ENCODE peak calls at places on chromosome 9, in nine cellular contexts. W, C, K, Z, G, L, S, J and D are unnamed samples.

GRCh38 chr9:129317179-129318011 is 139.3 kb upstream of the IER5L start:
- DNase-seq in K (no peak), S (no peak), Z (peak), L (peak), J (no peak), C (peak), W (no peak), G (no peak), D (peak)

GRCh38 chr9:92275541-92275940 is 18.0 kb downstream of the IARS1 start:
- DNase-seq in G (no peak), W (no peak), Z (no peak), S (no peak), L (no peak), K (no peak), C (no peak), J (no peak), D (no peak)

GRCh38 chr9:16064701-16065230 is 511.9 kb downstream of the CCDC171 start:
- DNase-seq in S (no peak), C (no peak), W (no peak), L (no peak), K (no peak), G (no peak), Z (no peak), J (no peak), D (no peak)

GRCh38 chr9:112059145-112059979 is 115.7 kb downstream of the SUSD1 start:
- DNase-seq in C (no peak), J (no peak), W (no peak), Z (no peak), S (no peak), K (no peak), G (peak), L (peak), D (peak)

GRCh38 chr9:68740561-68740960 is 35.5 kb downstream of the PIP5K1B start:
- DNase-seq in G (no peak), S (no peak), Z (no peak), W (no peak), L (no peak), C (no peak), J (no peak), K (peak), D (no peak)

GRCh38 chr9:130185494-130186005 is 13.3 kb downstream of the NCS1 start:
- DNase-seq in G (no peak), L (peak), K (no peak), Z (no peak), W (no peak), S (no peak), C (no peak), J (no peak), D (no peak)

GRCh38 chr9:37787059-37787458 is 2.2 kb upstream of the EXOSC3 start:
- DNase-seq in K (no peak), S (no peak), L (no peak), J (no peak), C (no peak), W (no peak), G (no peak), Z (no peak), D (peak)

GRCh38 chr9:127451681-127452480 is 571 bp downstream of the LRSAM1 start:
- DNase-seq in G (no peak), W (no peak), Z (peak), L (peak), C (peak), S (peak), J (peak), K (peak), D (no peak)

DNA sequence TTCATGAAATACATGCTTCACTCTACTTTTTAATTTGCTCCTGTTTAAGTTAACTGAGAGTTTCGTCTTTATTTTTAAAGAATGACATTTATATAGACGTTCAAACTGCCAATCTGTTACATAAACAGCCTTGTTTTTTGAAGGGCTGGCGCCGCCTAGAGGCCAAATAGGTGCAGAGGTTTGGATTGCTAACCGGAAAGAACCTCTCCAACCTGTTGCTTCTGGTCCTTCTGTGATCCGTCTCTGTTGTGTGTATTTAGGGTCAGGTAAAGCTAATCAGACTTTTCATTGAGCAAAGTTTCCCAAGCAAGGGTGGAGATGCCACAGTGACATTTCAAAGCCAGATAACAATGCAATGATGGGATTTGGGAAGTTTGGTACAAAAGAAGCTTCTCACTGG is 39.5 kb upstream of the GLIS3 start:
- DNase-seq in W (peak), Z (peak), L (peak), G (peak), S (peak), J (peak), K (peak), C (peak), D (peak)
- TF ChIP-seq CTCF in W (peak), Z (peak), L (peak), G (peak), S (peak), J (peak), K (peak), C (peak), D (peak)

DNA sequence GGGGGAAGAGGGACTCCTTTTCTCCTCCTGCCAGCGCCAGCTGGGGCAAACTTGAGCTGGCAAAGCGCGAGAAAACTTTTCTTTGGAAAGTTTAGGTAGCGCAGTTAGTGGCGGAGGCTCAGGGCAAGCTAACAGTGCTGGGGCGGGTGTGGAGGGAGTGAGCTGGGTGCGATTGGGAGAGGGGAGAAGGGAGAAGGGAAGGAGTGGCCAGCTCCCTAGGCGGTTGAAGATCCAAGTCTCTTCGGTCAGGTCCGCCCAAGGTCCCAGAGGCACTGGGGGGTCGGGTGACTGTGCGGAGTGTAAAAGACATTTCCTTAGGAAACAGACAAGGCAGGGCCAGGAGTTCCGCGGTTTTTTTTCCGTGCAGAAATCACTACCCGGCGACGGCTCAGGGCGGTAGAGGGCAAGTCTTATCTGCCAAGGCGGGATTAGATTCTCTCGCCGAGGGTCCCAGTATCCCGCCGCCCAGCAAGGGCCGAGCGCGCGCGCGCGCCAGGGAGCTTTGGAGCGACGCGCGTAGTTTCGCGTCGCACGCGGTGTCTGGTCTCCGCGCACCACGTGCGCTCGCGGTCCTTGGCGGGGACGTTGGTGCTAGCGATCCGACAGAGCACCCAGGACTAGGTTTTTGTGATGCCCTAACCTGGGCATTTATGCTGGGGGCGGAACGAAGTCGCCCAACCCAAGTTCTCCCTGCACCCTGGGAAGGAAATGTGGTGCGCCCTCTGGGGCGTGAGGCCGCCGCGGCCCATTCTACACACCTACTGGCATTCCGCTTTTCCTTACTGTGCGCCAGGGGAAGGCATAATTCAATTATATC is 33.7 kb upstream of the NFIB start:
- DNase-seq in K (no peak), Z (peak), G (no peak), W (no peak), C (peak), S (no peak), J (peak), L (peak), D (peak)
- TF ChIP-seq CTCF in K (peak), Z (no peak), G (no peak), W (no peak), C (no peak), S (no peak), J (no peak), L (peak), D (no peak)

GRCh38 chr9:34426340-34427074 is 31.9 kb downstream of the FAM219A start:
- DNase-seq in S (no peak), K (no peak), J (no peak), G (no peak), Z (no peak), L (no peak), W (no peak), C (no peak), D (no peak)

GRCh38 chr9:34431661-34432060 is 26.7 kb downstream of the FAM219A start:
- DNase-seq in J (no peak), L (no peak), G (no peak), Z (no peak), C (no peak), S (no peak), W (no peak), K (no peak), D (no peak)

GRCh38 chr9:34428325-34428958 is 29.9 kb downstream of the FAM219A start:
- DNase-seq in J (no peak), K (no peak), C (no peak), Z (no peak), L (peak), G (no peak), W (no peak), S (no peak), D (no peak)

GRCh38 chr9:34430843-34431437 is 27.4 kb downstream of the FAM219A start:
- DNase-seq in Z (peak), K (peak), C (peak), W (peak), G (peak), L (peak), S (no peak), J (peak), D (peak)
- TF ChIP-seq CTCF in Z (no peak), K (no peak), C (no peak), W (no peak), G (no peak), L (no peak), S (no peak), J (no peak), D (no peak)

GRCh38 chr9:2417730-2418129 is 203.9 kb upstream of the VLDLR start:
- DNase-seq in L (no peak), S (no peak), Z (no peak), W (no peak), J (no peak), G (no peak), C (no peak), K (no peak), D (no peak)

GRCh38 chr9:2415326-2415725 is 206.3 kb upstream of the VLDLR start:
- DNase-seq in L (no peak), W (no peak), Z (no peak), J (no peak), S (no peak), G (no peak), K (no peak), C (no peak), D (no peak)

GRCh38 chr9:2414465-2414864 is 207.1 kb upstream of the VLDLR start:
- DNase-seq in J (no peak), K (no peak), L (peak), S (no peak), G (no peak), W (no peak), Z (no peak), C (no peak), D (peak)

GRCh38 chr9:2420488-2421056 is 201.0 kb upstream of the VLDLR start:
- DNase-seq in W (no peak), S (no peak), J (no peak), K (no peak), G (no peak), L (no peak), C (no peak), Z (no peak), D (no peak)

GRCh38 chr9:2418619-2419018 is 203.0 kb upstream of the VLDLR start:
- DNase-seq in S (no peak), G (no peak), J (no peak), W (no peak), L (peak), K (no peak), C (peak), Z (no peak), D (peak)
- TF ChIP-seq CTCF in S (no peak), G (no peak), J (no peak), W (no peak), L (no peak), K (no peak), C (no peak), Z (no peak), D (no peak)

DNA sequence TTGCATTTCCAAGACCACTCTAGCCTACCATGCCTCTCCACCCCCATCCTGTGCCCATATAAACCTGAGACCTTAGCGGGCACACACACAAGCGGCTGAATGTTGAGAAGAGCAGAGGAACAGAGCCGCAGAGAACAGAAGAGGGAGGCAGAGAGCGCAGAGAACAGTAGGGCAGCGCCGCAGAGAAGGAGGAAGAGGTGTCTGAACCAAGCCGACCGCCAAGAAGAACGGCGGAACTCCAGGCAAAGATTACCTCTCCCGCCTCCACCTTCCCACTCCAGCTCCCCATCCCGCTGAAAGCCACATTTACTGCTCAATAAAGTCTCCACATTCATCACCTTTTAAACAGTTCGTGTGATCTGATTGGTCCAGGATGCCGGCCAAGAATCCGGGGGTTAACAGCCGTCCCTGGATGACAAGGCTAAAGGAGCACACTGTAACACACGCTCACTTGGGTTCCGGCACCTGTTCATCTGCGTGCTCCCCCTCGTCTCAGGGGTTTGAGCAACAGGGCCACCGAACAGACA is 33.2 kb downstream of the GRIN3A start:
- DNase-seq in G (no peak), S (peak), J (peak), K (peak), L (no peak), Z (no peak), C (no peak), W (peak), D (peak)
- TF ChIP-seq CTCF in G (peak), S (no peak), J (peak), K (no peak), L (no peak), Z (no peak), C (no peak), W (no peak), D (no peak)

DNA sequence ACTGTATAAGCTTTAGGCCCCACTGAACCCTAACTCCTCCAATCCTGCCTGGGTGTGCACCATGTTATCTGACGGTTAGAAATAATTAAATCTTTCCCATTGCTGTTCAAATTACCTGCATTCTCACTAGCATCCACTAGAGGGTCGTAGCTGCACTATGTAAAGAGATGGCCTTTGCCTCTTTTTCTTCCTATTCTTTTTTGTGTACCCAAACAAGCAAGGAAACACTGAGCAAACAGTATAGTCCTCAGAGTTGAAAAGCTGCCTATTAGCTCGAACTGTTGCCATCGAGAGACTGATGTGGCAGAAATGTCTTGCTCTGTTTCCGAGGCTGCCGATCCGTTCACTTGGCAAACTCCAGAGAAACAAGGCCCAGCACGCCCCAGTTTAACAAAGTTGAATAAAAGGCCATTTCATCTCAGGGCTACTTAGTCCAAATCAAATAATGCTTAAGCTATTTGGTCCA is 163.8 kb upstream of the TRPM3 start:
- DNase-seq in C (no peak), K (peak), G (peak), L (peak), J (peak), S (peak), Z (no peak), W (no peak), D (peak)
- TF ChIP-seq CTCF in C (peak), K (peak), G (peak), L (peak), J (peak), S (peak), Z (peak), W (peak), D (peak)

DNA sequence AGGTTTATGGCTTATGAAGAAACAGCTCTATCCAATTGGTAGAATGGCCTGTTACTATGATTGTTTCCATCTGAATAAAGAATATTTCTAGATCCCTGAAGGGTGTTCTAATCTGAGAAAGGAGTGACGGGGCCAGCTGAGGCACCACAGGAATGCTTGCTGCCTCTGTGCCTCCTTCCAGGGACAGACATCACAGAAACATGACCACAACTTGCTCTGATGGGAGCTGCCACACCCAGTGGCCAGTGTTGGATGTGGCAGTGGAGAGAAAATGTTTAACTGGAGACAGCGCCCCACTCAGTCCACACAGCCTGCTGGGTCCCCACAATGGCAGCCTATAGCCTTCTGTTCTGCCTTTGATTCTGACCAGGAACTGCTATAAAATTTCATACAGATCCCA is 38.6 kb upstream of the TESK1 start:
- DNase-seq in Z (no peak), S (no peak), G (peak), L (no peak), K (no peak), J (no peak), W (no peak), C (no peak), D (no peak)
- TF ChIP-seq CTCF in Z (no peak), S (no peak), G (no peak), L (no peak), K (no peak), J (no peak), W (no peak), C (no peak), D (no peak)

GRCh38 chr9:81465468-81466002 is 223.8 kb downstream of the TLE1 start:
- DNase-seq in W (no peak), C (no peak), K (no peak), Z (no peak), S (no peak), J (no peak), G (no peak), L (no peak), D (no peak)
- TF ChIP-seq CTCF in W (no peak), C (no peak), K (no peak), Z (no peak), S (no peak), J (no peak), G (no peak), L (no peak), D (no peak)